ENCODE peak calls at places on chromosome 10, in five cellular contexts. One of them, this sample, is unnamed.

GRCh38 chr10:36349445-36350063 is 707.5 kb upstream of the FZD8 start:
- DNase-seq in AG09309: peak
- DNase-seq in heart left ventricle: peak
- DNase-seq in OCI-LY7: no peak
- DNase-seq in psoas muscle: no peak
- DNase-seq in this sample: no peak

GRCh38 chr10:110405401-110405800 is 92.3 kb upstream of the DUSP5 start:
- DNase-seq in AG09309: no peak
- DNase-seq in heart left ventricle: no peak
- DNase-seq in OCI-LY7: no peak
- DNase-seq in psoas muscle: no peak
- DNase-seq in this sample: no peak

GRCh38 chr10:92573091-92573797 is 649 bp downstream of the IDE start:
- DNase-seq in AG09309: no peak
- DNase-seq in heart left ventricle: peak
- DNase-seq in OCI-LY7: peak
- DNase-seq in psoas muscle: peak
- DNase-seq in this sample: peak

GRCh38 chr10:74882831-74883230 is 56.4 kb downstream of the KAT6B start:
- DNase-seq in AG09309: no peak
- DNase-seq in heart left ventricle: no peak
- DNase-seq in OCI-LY7: no peak
- DNase-seq in psoas muscle: no peak
- DNase-seq in this sample: no peak

GRCh38 chr10:76302936-76303656 is 871.7 kb downstream of the LRMDA start:
- DNase-seq in AG09309: no peak
- DNase-seq in heart left ventricle: no peak
- DNase-seq in OCI-LY7: no peak
- DNase-seq in psoas muscle: no peak
- DNase-seq in this sample: no peak

GRCh38 chr10:14173706-14174594 is 156.8 kb downstream of the FRMD4A start:
- DNase-seq in AG09309: no peak
- DNase-seq in heart left ventricle: no peak
- DNase-seq in OCI-LY7: no peak
- DNase-seq in psoas muscle: no peak
- DNase-seq in this sample: no peak

GRCh38 chr10:108490931-108491330 is 1326.4 kb upstream of the SORCS1 start:
- DNase-seq in AG09309: no peak
- DNase-seq in heart left ventricle: no peak
- DNase-seq in OCI-LY7: no peak
- DNase-seq in psoas muscle: no peak
- DNase-seq in this sample: no peak

GRCh38 chr10:96370575-96371157 is 11.9 kb upstream of the OPALIN start:
- DNase-seq in AG09309: no peak
- DNase-seq in heart left ventricle: peak
- DNase-seq in OCI-LY7: peak
- DNase-seq in psoas muscle: no peak
- DNase-seq in this sample: no peak

GRCh38 chr10:77285529-77286182 is 352.0 kb downstream of the KCNMA1 start:
- DNase-seq in AG09309: no peak
- DNase-seq in heart left ventricle: no peak
- DNase-seq in OCI-LY7: no peak
- DNase-seq in psoas muscle: no peak
- DNase-seq in this sample: no peak

GRCh38 chr10:124653811-124654651 is 90.1 kb downstream of the FAM53B start:
- DNase-seq in AG09309: no peak
- DNase-seq in heart left ventricle: peak
- DNase-seq in OCI-LY7: no peak
- DNase-seq in psoas muscle: no peak
- DNase-seq in this sample: no peak

GRCh38 chr10:1201010-1201807 is 145.0 kb downstream of the WDR37 start:
- DNase-seq in AG09309: no peak
- DNase-seq in heart left ventricle: peak
- DNase-seq in OCI-LY7: no peak
- DNase-seq in psoas muscle: no peak
- DNase-seq in this sample: no peak

GRCh38 chr10:91034494-91035157 is 113.7 kb upstream of the ANKRD1 start:
- DNase-seq in AG09309: no peak
- DNase-seq in heart left ventricle: peak
- DNase-seq in OCI-LY7: no peak
- DNase-seq in psoas muscle: peak
- DNase-seq in this sample: no peak

GRCh38 chr10:110529596-110530011 is 31.9 kb downstream of the DUSP5 start:
- DNase-seq in AG09309: no peak
- DNase-seq in heart left ventricle: no peak
- DNase-seq in OCI-LY7: peak
- DNase-seq in psoas muscle: no peak
- DNase-seq in this sample: no peak

GRCh38 chr10:29843143-29843542 is 208.4 kb upstream of the SVIL start:
- DNase-seq in AG09309: no peak
- DNase-seq in heart left ventricle: no peak
- DNase-seq in OCI-LY7: no peak
- DNase-seq in psoas muscle: no peak
- DNase-seq in this sample: no peak

GRCh38 chr10:29839826-29840515 is 205.2 kb upstream of the SVIL start:
- DNase-seq in AG09309: no peak
- DNase-seq in heart left ventricle: no peak
- DNase-seq in OCI-LY7: no peak
- DNase-seq in psoas muscle: no peak
- DNase-seq in this sample: no peak

GRCh38 chr10:29845166-29845565 is 210.4 kb upstream of the SVIL start:
- DNase-seq in AG09309: no peak
- DNase-seq in heart left ventricle: no peak
- DNase-seq in OCI-LY7: no peak
- DNase-seq in psoas muscle: no peak
- DNase-seq in this sample: no peak

GRCh38 chr10:29840516-29841276 is 205.9 kb upstream of the SVIL start:
- DNase-seq in AG09309: no peak
- DNase-seq in heart left ventricle: no peak
- DNase-seq in OCI-LY7: no peak
- DNase-seq in psoas muscle: no peak
- DNase-seq in this sample: no peak

DNA sequence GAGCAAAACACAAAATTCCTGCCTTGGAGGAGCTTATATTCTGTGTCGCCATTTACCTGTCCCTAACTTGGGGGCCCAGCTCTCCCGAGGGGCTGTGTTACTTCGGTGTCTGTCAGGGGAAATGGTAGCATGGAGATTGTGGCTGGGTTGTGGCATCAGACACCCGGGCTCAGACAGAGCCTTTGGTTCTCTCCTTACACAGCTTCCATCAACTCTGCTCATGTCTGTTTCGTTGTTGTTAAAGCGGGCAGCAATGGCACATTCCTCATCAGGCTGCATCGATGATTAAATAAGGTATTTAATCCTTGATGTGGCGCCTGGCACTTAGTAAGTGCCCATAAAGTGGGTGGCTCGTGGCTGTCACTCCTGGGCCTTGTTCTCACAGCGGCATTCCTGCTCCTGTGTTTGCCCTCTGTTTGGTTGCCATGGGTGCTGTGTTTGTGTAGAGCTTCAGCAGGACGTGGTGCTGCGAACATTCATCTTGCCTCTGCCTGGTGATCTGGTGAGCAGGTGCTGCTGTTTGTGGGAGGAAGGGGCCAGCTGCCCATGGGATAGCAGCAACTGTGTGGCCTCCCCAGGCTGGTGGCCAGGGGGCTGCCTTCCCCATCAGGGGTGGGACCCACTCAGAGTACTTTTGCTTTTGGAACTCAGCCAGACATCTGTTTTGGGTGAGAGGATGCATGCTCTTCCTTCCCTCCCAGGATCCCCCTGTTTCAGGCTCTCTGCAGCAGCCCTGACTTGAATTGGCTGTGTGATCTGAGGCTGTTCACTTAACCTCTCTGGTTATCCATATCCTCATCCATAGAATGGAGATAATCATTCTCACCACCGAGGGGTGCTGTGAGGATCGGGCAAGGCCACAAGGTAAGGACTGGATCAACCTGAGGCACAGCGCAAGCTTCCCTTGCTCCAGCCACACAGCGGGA is 207.2 kb upstream of the SVIL start:
- DNase-seq in AG09309: no peak
- DNase-seq in heart left ventricle: peak
- DNase-seq in OCI-LY7: no peak
- DNase-seq in psoas muscle: peak
- DNase-seq in this sample: no peak
- TF ChIP-seq CTCF in AG09309: no peak
- TF ChIP-seq CTCF in heart left ventricle: no peak
- TF ChIP-seq CTCF in OCI-LY7: no peak
- TF ChIP-seq CTCF in psoas muscle: no peak
- TF ChIP-seq CTCF in this sample: no peak

DNA sequence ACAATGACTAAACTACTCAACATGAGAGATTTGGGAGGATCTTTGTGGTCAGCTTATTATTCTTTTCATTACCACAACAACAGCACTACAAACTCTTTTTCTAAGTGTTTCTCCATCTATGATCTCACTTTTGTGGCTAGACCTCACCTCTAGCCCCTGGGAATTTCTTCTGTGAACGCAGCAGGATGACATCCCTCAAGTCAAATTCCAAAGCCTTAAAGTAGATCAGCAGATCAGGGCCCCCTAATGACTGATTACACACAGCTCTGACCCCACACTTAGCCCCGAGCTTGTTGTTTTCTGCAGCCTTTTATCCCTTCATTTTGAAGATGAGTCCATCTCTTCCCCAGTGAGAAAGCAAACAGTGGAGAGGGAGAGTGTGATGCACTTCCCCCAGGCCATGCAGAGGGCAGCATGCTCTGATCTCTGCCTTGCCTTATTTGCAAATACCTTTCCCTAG is 27.3 kb downstream of the TFAM start:
- DNase-seq in AG09309: peak
- DNase-seq in heart left ventricle: no peak
- DNase-seq in OCI-LY7: no peak
- DNase-seq in psoas muscle: no peak
- DNase-seq in this sample: no peak
- TF ChIP-seq CTCF in AG09309: peak
- TF ChIP-seq CTCF in heart left ventricle: no peak
- TF ChIP-seq CTCF in OCI-LY7: no peak
- TF ChIP-seq CTCF in psoas muscle: no peak
- TF ChIP-seq CTCF in this sample: no peak

GRCh38 chr10:31698169-31698890 is 230.3 kb downstream of the ARHGAP12 start:
- DNase-seq in AG09309: peak
- DNase-seq in heart left ventricle: peak
- DNase-seq in OCI-LY7: no peak
- DNase-seq in psoas muscle: peak
- DNase-seq in this sample: no peak
- TF ChIP-seq CTCF in AG09309: no peak
- TF ChIP-seq CTCF in heart left ventricle: no peak
- TF ChIP-seq CTCF in OCI-LY7: no peak
- TF ChIP-seq CTCF in psoas muscle: no peak
- TF ChIP-seq CTCF in this sample: no peak

GRCh38 chr10:79203833-79204232 is 135.1 kb downstream of the ZMIZ1 start:
- DNase-seq in AG09309: no peak
- DNase-seq in heart left ventricle: no peak
- DNase-seq in OCI-LY7: peak
- DNase-seq in psoas muscle: no peak
- DNase-seq in this sample: no peak
- TF ChIP-seq CTCF in AG09309: no peak
- TF ChIP-seq CTCF in heart left ventricle: no peak
- TF ChIP-seq CTCF in OCI-LY7: no peak
- TF ChIP-seq CTCF in psoas muscle: no peak
- TF ChIP-seq CTCF in this sample: no peak

GRCh38 chr10:103855424-103855823 is at the start of gene SH3PXD2A:
- DNase-seq in AG09309: no peak
- DNase-seq in heart left ventricle: peak
- DNase-seq in OCI-LY7: no peak
- DNase-seq in psoas muscle: peak
- DNase-seq in this sample: no peak
- TF ChIP-seq CTCF in AG09309: no peak
- TF ChIP-seq CTCF in heart left ventricle: no peak
- TF ChIP-seq CTCF in OCI-LY7: no peak
- TF ChIP-seq CTCF in psoas muscle: no peak
- TF ChIP-seq CTCF in this sample: no peak

DNA sequence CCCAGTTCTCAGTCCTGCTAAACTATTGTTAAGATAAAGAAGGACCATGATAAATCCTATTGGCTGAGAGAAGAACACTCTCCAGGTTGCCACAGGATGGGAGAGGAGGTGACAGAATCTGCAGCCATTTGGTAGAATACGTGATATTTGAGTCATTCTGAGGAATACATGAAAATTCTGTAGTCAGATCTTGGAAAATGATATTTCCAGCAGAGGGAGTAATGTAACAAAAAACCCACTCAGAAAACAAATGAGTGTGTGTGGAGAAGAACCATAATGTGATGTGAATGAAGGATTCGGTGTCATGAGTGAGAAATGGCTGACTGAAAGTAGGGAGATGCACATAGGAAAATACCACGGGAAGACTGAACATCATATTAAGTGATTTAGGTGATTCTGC is 128.5 kb upstream of the PFKP start:
- DNase-seq in AG09309: peak
- DNase-seq in heart left ventricle: no peak
- DNase-seq in OCI-LY7: no peak
- DNase-seq in psoas muscle: no peak
- DNase-seq in this sample: no peak
- TF ChIP-seq CTCF in AG09309: peak
- TF ChIP-seq CTCF in heart left ventricle: no peak
- TF ChIP-seq CTCF in OCI-LY7: peak
- TF ChIP-seq CTCF in psoas muscle: no peak
- TF ChIP-seq CTCF in this sample: no peak

DNA sequence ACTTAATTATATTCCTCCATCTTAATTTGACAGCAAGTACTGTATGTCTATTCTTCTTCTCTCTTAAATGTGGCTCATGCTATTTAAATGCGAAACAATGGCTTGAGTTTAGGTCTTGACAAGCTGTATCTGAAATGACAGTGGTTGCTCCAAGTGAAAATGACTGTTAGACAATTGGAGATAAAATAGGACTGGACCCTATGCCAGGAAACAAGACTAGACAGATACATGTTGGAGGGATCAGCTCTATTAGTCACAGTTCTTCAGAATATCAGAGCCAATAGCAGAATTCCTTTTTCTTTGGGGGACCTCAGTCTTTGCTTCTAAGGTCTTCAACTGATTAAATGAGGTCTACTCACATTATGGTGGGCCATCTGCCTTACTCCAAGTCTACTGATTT is 25.8 kb downstream of the KIAA1217 start:
- DNase-seq in AG09309: no peak
- DNase-seq in heart left ventricle: no peak
- DNase-seq in OCI-LY7: no peak
- DNase-seq in psoas muscle: no peak
- DNase-seq in this sample: no peak
- TF ChIP-seq CTCF in AG09309: no peak
- TF ChIP-seq CTCF in heart left ventricle: no peak
- TF ChIP-seq CTCF in OCI-LY7: no peak
- TF ChIP-seq CTCF in psoas muscle: no peak
- TF ChIP-seq CTCF in this sample: no peak

DNA sequence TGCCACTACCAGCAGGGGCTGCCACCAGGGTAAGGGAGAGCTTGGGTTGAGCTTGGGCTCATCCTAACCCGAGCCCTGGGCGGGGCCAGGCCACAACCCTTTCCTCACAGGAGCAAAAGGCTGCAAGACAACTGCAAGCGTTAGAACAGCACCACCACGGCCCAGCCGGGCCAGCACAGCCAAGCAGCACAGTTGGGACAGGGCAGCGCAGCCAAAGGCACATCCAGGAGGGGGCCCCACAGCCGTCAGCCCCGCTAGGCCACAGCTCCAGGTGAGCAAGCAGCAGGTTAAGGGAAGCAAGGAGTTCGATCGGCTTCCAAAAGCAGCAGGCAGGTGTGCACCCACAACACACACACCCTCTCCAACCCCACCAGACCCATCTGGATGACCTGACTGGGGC is 7.0 kb upstream of the NDST2 start:
- DNase-seq in AG09309: no peak
- DNase-seq in heart left ventricle: no peak
- DNase-seq in OCI-LY7: no peak
- DNase-seq in psoas muscle: no peak
- DNase-seq in this sample: no peak
- TF ChIP-seq CTCF in AG09309: peak
- TF ChIP-seq CTCF in heart left ventricle: no peak
- TF ChIP-seq CTCF in OCI-LY7: peak
- TF ChIP-seq CTCF in psoas muscle: no peak
- TF ChIP-seq CTCF in this sample: no peak

This sample was measured in CD14-positive monocyte.